ENCODE peak calls at places on chromosome 1, in six cellular contexts. One of them, this sample, is unnamed.

GRCh38 chr1:185373813-185374524 is 56.9 kb upstream of the IVNS1ABP start:
- DNase-seq in RWPE1: no peak
- DNase-seq in AG20443: peak
- DNase-seq in LoVo: no peak
- DNase-seq in NCI-H1105: no peak
- DNase-seq in neural progenitor cell: no peak
- DNase-seq in this sample: no peak

GRCh38 chr1:41672641-41673313 is 188.3 kb upstream of the EDN2 start:
- DNase-seq in NCI-H1105: no peak
- DNase-seq in neural progenitor cell: no peak
- DNase-seq in LoVo: no peak
- DNase-seq in AG20443: no peak
- DNase-seq in RWPE1: no peak
- DNase-seq in this sample: no peak

GRCh38 chr1:226308166-226308722 is 720 bp downstream of the LIN9 start:
- DNase-seq in LoVo: no peak
- DNase-seq in RWPE1: peak
- DNase-seq in AG20443: no peak
- DNase-seq in neural progenitor cell: peak
- DNase-seq in NCI-H1105: no peak
- DNase-seq in this sample: no peak

GRCh38 chr1:172390620-172391491 is 29.6 kb upstream of the C1orf105 start:
- DNase-seq in AG20443: peak
- DNase-seq in neural progenitor cell: peak
- DNase-seq in RWPE1: no peak
- DNase-seq in NCI-H1105: no peak
- DNase-seq in LoVo: no peak
- DNase-seq in this sample: no peak

GRCh38 chr1:197659175-197659574 is 116.1 kb downstream of the DENND1B start:
- DNase-seq in NCI-H1105: no peak
- DNase-seq in AG20443: no peak
- DNase-seq in neural progenitor cell: no peak
- DNase-seq in LoVo: no peak
- DNase-seq in RWPE1: no peak
- DNase-seq in this sample: no peak

GRCh38 chr1:63802109-63802508 is 28.3 kb downstream of the ROR1 start:
- DNase-seq in AG20443: no peak
- DNase-seq in LoVo: no peak
- DNase-seq in NCI-H1105: no peak
- DNase-seq in RWPE1: no peak
- DNase-seq in neural progenitor cell: no peak
- DNase-seq in this sample: no peak

GRCh38 chr1:94954292-94955220 is 27.6 kb upstream of the CNN3 start:
- DNase-seq in RWPE1: no peak
- DNase-seq in neural progenitor cell: peak
- DNase-seq in NCI-H1105: no peak
- DNase-seq in LoVo: no peak
- DNase-seq in AG20443: no peak
- DNase-seq in this sample: no peak

GRCh38 chr1:1344672-1345361 is 4.4 kb downstream of the DVL1 start:
- DNase-seq in RWPE1: peak
- DNase-seq in AG20443: peak
- DNase-seq in neural progenitor cell: no peak
- DNase-seq in NCI-H1105: no peak
- DNase-seq in LoVo: peak
- DNase-seq in this sample: no peak

GRCh38 chr1:109615879-109616278 is 3.5 kb downstream of the GNAT2 start:
- DNase-seq in neural progenitor cell: no peak
- DNase-seq in AG20443: no peak
- DNase-seq in NCI-H1105: no peak
- DNase-seq in LoVo: no peak
- DNase-seq in RWPE1: no peak
- DNase-seq in this sample: no peak

GRCh38 chr1:63918395-63918945 is 144.7 kb downstream of the ROR1 start:
- DNase-seq in neural progenitor cell: no peak
- DNase-seq in LoVo: no peak
- DNase-seq in RWPE1: no peak
- DNase-seq in NCI-H1105: no peak
- DNase-seq in AG20443: no peak
- DNase-seq in this sample: no peak

GRCh38 chr1:227544067-227544655 is 19.2 kb upstream of the ZNF678 start:
- DNase-seq in LoVo: no peak
- DNase-seq in neural progenitor cell: no peak
- DNase-seq in RWPE1: no peak
- DNase-seq in NCI-H1105: no peak
- DNase-seq in AG20443: no peak
- DNase-seq in this sample: no peak

GRCh38 chr1:35031103-35031452 is 667 bp downstream of the ZMYM6 start:
- DNase-seq in AG20443: peak
- DNase-seq in neural progenitor cell: peak
- DNase-seq in LoVo: peak
- DNase-seq in NCI-H1105: no peak
- DNase-seq in RWPE1: peak
- DNase-seq in this sample: no peak

GRCh38 chr1:110250018-110250417 is 39.9 kb downstream of the KCNC4 start:
- DNase-seq in LoVo: no peak
- DNase-seq in neural progenitor cell: no peak
- DNase-seq in RWPE1: no peak
- DNase-seq in NCI-H1105: no peak
- DNase-seq in AG20443: no peak
- DNase-seq in this sample: no peak

GRCh38 chr1:206866062-206866461 is 639 bp downstream of the IL20 start:
- DNase-seq in AG20443: peak
- DNase-seq in neural progenitor cell: no peak
- DNase-seq in NCI-H1105: no peak
- DNase-seq in RWPE1: no peak
- DNase-seq in LoVo: no peak
- DNase-seq in this sample: no peak

GRCh38 chr1:19087737-19088594 is 122.1 kb downstream of the UBR4 start:
- DNase-seq in LoVo: no peak
- DNase-seq in neural progenitor cell: no peak
- DNase-seq in RWPE1: no peak
- DNase-seq in NCI-H1105: no peak
- DNase-seq in AG20443: no peak
- DNase-seq in this sample: no peak

GRCh38 chr1:73674945-73675561 is 522.9 kb downstream of the LRRIQ3 start:
- DNase-seq in AG20443: peak
- DNase-seq in NCI-H1105: peak
- DNase-seq in RWPE1: peak
- DNase-seq in LoVo: peak
- DNase-seq in neural progenitor cell: peak
- DNase-seq in this sample: no peak

GRCh38 chr1:40783001-40783905 is at the start of gene KCNQ4:
- DNase-seq in LoVo: peak
- DNase-seq in neural progenitor cell: peak
- DNase-seq in RWPE1: peak
- DNase-seq in NCI-H1105: peak
- DNase-seq in AG20443: peak
- DNase-seq in this sample: no peak

GRCh38 chr1:176691251-176692228 is 228.6 kb downstream of the PAPPA2 start:
- DNase-seq in neural progenitor cell: peak
- DNase-seq in RWPE1: peak
- DNase-seq in AG20443: peak
- DNase-seq in LoVo: peak
- DNase-seq in NCI-H1105: peak
- DNase-seq in this sample: no peak

GRCh38 chr1:167165948-167166702 is 54.6 kb upstream of the POU2F1 start:
- DNase-seq in LoVo: peak
- DNase-seq in RWPE1: no peak
- DNase-seq in NCI-H1105: no peak
- DNase-seq in neural progenitor cell: peak
- DNase-seq in AG20443: no peak
- DNase-seq in this sample: no peak

This sample was measured in cerebellar nuclear complex.